ENCODE peak calls at places on chromosomes 2 and 18, in nine cellular contexts. D is AG04449, J is B cell, H is fibroblast of pulmonary artery, L is psoas muscle, M is Calu3, Z is cardiac fibroblast, P is ovary, N is left ventricle myocardium inferior. K is an unnamed sample.

GRCh38 chr18:6575908-6576307 is 153.6 kb upstream of the ARHGAP28 start:
- DNase-seq in N (no peak), J (no peak), L (no peak), M (no peak), H (no peak), Z (no peak), D (no peak), P (no peak), K (no peak)

GRCh38 chr2:28367667-28368416 is 24.8 kb upstream of the FOSL2 start:
- DNase-seq in H (no peak), Z (no peak), D (no peak), L (peak; percentile 23), J (no peak), N (no peak), P (no peak), M (no peak), K (no peak)

GRCh38 chr2:68771211-68771721 is 36.7 kb downstream of the ARHGAP25 start:
- DNase-seq in D (no peak), L (no peak), Z (no peak), J (no peak), N (no peak), M (no peak), P (no peak), H (peak; percentile 51), K (no peak)

GRCh38 chr2:55861733-55862132 is 61.8 kb downstream of the EFEMP1 start:
- DNase-seq in J (no peak), Z (peak; percentile 66), N (no peak), P (peak; percentile 22), H (peak; percentile 75), L (no peak), M (no peak), D (no peak), K (no peak)

GRCh38 chr18:22703883-22704626 is 229.1 kb upstream of the RBBP8 start:
- DNase-seq in M (peak; percentile 43), J (no peak), Z (peak; percentile 69), P (no peak), D (no peak), L (no peak), H (peak; percentile 69), N (no peak), K (no peak)

GRCh38 chr2:226247289-226248275 is 552.0 kb downstream of the IRS1 start:
- DNase-seq in P (no peak), J (no peak), H (peak; percentile 62), N (no peak), D (no peak), L (no peak), M (no peak), Z (peak; percentile 71), K (no peak)

GRCh38 chr2:163800889-163801498 is 65.2 kb upstream of the FIGN start:
- DNase-seq in P (no peak), Z (no peak), H (peak; percentile 25), L (no peak), J (no peak), D (peak; percentile 55), N (no peak), M (no peak), K (peak; percentile 77)

GRCh38 chr2:177989029-177989885 is 83.3 kb downstream of the PDE11A start:
- DNase-seq in J (no peak), M (no peak), D (no peak), Z (peak; percentile 21), L (no peak), P (no peak), N (no peak), H (no peak), K (no peak)

GRCh38 chr18:79912994-79913831 is 38.2 kb downstream of the SLC66A2 start:
- DNase-seq in D (no peak), P (no peak), J (no peak), Z (no peak), M (no peak), N (no peak), L (no peak), H (no peak), K (no peak)

GRCh38 chr2:70967189-70967588 is 11.2 kb upstream of the ANKRD53 start:
- DNase-seq in H (no peak), P (no peak), N (no peak), J (peak; percentile 21), Z (no peak), M (no peak), L (no peak), D (no peak), K (no peak)

GRCh38 chr2:210961249-210961648 is 404.9 kb downstream of the CPS1 start:
- DNase-seq in Z (peak; percentile 1), M (no peak), P (no peak), L (no peak), D (no peak), N (no peak), J (no peak), H (peak; percentile 5), K (no peak)

GRCh38 chr18:46939337-46939963 is 22.0 kb downstream of the KATNAL2 start:
- DNase-seq in N (no peak), P (no peak), J (no peak), Z (peak; percentile 43), L (no peak), M (no peak), D (peak; percentile 49), H (peak; percentile 59), K (peak; percentile 51)

GRCh38 chr2:156935611-156936010 is 321.9 kb upstream of the GALNT5 start:
- DNase-seq in J (no peak), N (no peak), L (no peak), M (peak; percentile 28), H (no peak), Z (no peak), D (no peak), P (no peak), K (no peak)

GRCh38 chr2:7427293-7428060 is 510.3 kb downstream of the RNF144A start:
- DNase-seq in Z (peak; percentile 77), L (no peak), N (no peak), M (peak; percentile 44), D (no peak), P (no peak), J (peak; percentile 50), H (peak; percentile 76), K (no peak)

GRCh38 chr2:118489712-118490255 is 357.7 kb downstream of the EN1 start:
- DNase-seq in P (no peak), Z (no peak), M (no peak), N (no peak), D (no peak), H (no peak), J (no peak), L (no peak), K (no peak)

GRCh38 chr2:118490323-118490722 is 357.1 kb downstream of the EN1 start:
- DNase-seq in H (no peak), N (no peak), L (no peak), Z (no peak), J (no peak), M (no peak), P (no peak), D (no peak), K (no peak)

GRCh38 chr2:118496467-118496866 is 351.0 kb downstream of the EN1 start:
- DNase-seq in N (no peak), Z (no peak), H (no peak), J (no peak), D (no peak), P (no peak), M (no peak), L (no peak), K (no peak)

GRCh38 chr2:118495278-118495677 is 352.2 kb downstream of the EN1 start:
- DNase-seq in P (no peak), D (no peak), L (no peak), M (no peak), N (no peak), H (no peak), J (no peak), Z (no peak), K (no peak)

GRCh38 chr2:118492335-118492734 is 355.1 kb downstream of the EN1 start:
- DNase-seq in H (peak; percentile 61), P (no peak), J (no peak), L (no peak), D (no peak), N (no peak), Z (peak; percentile 63), M (no peak), K (no peak)
- TF ChIP-seq CTCF in H (peak; percentile 53), P (no peak), J (no peak), L (no peak), D (no peak), N (peak; percentile 12), Z (peak; percentile 44), M (peak; percentile 43), K (peak; percentile 45)

GRCh38 chr2:40754912-40755311 is 303.0 kb upstream of the SLC8A1 start:
- DNase-seq in P (no peak), Z (no peak), J (no peak), L (no peak), H (no peak), D (no peak), N (no peak), M (no peak), K (no peak)

GRCh38 chr2:40758778-40759177 is 306.9 kb upstream of the SLC8A1 start:
- DNase-seq in P (no peak), J (no peak), D (no peak), N (no peak), H (no peak), L (no peak), Z (peak; percentile 5), M (no peak), K (no peak)

DNA sequence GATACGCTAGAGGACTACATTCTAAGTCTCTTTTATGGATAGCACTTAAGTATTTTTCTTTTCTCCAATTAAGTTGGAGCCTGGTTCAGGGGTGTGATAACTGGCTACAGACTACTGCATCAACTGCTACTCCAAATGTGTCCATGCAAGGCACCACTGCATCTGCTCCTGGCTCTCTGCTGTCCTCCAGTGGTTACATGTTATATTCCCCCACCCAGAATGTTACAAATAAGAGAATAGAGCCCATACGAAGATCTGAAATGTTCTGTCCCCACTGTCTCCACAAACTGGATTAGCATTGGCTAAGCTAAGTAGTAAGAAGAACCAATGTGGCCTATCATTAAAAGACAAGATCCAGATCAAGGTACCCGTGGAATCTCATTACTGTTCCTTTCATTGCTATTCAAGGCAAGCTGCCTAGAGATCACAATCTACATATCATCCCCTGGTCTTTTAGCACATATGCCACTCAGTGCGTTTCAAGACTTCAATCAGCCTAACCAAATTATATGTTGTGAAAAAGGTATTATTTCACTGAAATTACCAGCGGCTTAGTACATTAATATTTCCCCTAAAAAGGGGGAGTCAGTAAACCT is 308.3 kb upstream of the SLC8A1 start:
- DNase-seq in M (peak; percentile 51), L (no peak), N (no peak), H (peak; percentile 62), P (no peak), J (no peak), D (peak; percentile 21), Z (peak; percentile 72), K (no peak)
- TF ChIP-seq CTCF in M (peak; percentile 70), L (peak; percentile 42), N (peak; percentile 81), H (peak; percentile 81), P (no peak), J (peak; percentile 20), D (peak; percentile 81), Z (peak; percentile 93), K (peak; percentile 95)

DNA sequence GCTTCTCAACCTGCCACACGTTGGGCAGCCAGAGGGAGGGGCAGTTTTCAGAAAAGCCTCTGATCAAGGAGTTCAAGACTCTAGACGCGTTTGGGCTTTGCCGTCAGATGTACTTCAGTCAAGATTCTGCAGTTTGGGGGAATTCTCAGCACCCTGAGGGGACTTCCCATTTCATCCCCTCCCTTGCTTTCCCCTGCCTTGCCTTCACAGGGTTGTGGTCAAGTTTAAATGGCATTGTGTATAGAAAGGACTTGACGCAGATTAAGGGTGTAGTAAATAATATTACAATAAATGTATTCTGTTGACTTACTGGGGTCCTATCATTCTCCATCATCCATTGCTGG is 198.3 kb upstream of the NABP1 start:
- DNase-seq in M (no peak), J (no peak), D (no peak), Z (no peak), L (no peak), H (no peak), N (no peak), P (no peak), K (no peak)
- TF ChIP-seq CTCF in M (no peak), J (no peak), D (no peak), Z (no peak), L (no peak), H (no peak), N (no peak), P (no peak), K (no peak)

GRCh38 chr18:48948112-48949050 is 2.4 kb downstream of the SMAD7 start:
- DNase-seq in P (no peak), J (peak; percentile 67), L (peak; percentile 75), M (peak; percentile 46), N (no peak), H (peak; percentile 74), Z (peak; percentile 65), D (no peak), K (no peak)
- TF ChIP-seq CTCF in P (no peak), J (peak; percentile 6), L (no peak), M (no peak), N (peak; percentile 16), H (no peak), Z (no peak), D (no peak), K (no peak)